ENCODE peak calls at places on chromosomes 11 and 22, in nine cellular contexts. T is HCT116, Y is uterus, U is heart left ventricle, L is adrenal gland, P is gastrocnemius medialis, J is A549, X is stomach, Z is suprapubic skin. F is an unnamed sample.

GRCh38 chr11:131584694-131585592 is 214.5 kb downstream of the NTM start:
- DNase-seq in T (no peak), Y (no peak), U (no peak), L (no peak), P (no peak), J (no peak), X (no peak), Z (no peak), F (peak)

GRCh38 chr11:11978792-11979486 is 29.5 kb downstream of the DKK3 start:
- DNase-seq in T (no peak), Y (peak), U (peak), L (peak), P (peak), J (no peak), X (peak), Z (no peak), F (no peak)

GRCh38 chr22:41799486-41800347 is 762 bp upstream of the CCDC134 start:
- DNase-seq in T (no peak), Y (peak), U (peak), L (peak), P (peak), J (no peak), X (peak), Z (peak), F (peak)

GRCh38 chr11:1888811-1889526 is 2.7 kb downstream of the PRR33 start:
- DNase-seq in T (no peak), Y (peak), U (peak), L (peak), P (no peak), J (no peak), X (peak), Z (no peak), F (no peak)

GRCh38 chr11:66762088-66762487 is 33.1 kb upstream of the SPTBN2 start:
- DNase-seq in T (no peak), Y (no peak), U (no peak), L (no peak), P (no peak), J (no peak), X (no peak), Z (no peak), F (no peak)

GRCh38 chr22:19527861-19528417 is 3.7 kb upstream of the CLDN5 start:
- DNase-seq in T (no peak), Y (no peak), U (no peak), L (no peak), P (no peak), J (no peak), X (no peak), Z (no peak), F (no peak)

GRCh38 chr11:62546244-62546936 is at the start of gene AHNAK:
- DNase-seq in T (no peak), Y (peak), U (peak), L (peak), P (peak), J (peak), X (peak), Z (peak), F (peak)

GRCh38 chr11:87926250-87926970 is 248.8 kb downstream of the RAB38 start:
- DNase-seq in T (peak), Y (no peak), U (no peak), L (peak), P (no peak), J (no peak), X (no peak), Z (no peak), F (no peak)

GRCh38 chr22:31650391-31650790 is 11.6 kb downstream of the PISD start:
- DNase-seq in T (no peak), Y (no peak), U (no peak), L (peak), P (no peak), J (no peak), X (no peak), Z (no peak), F (no peak)

GRCh38 chr11:8008212-8008611 is 21.1 kb downstream of the EIF3F start:
- DNase-seq in T (no peak), Y (no peak), U (no peak), L (no peak), P (no peak), J (no peak), X (no peak), Z (no peak), F (peak)

GRCh38 chr11:75946531-75947530 is 131.8 kb downstream of the UVRAG start:
- DNase-seq in T (peak), Y (no peak), U (no peak), L (peak), P (peak), J (no peak), X (no peak), Z (no peak), F (peak)

GRCh38 chr11:82775218-82775617 is 41.6 kb upstream of the FAM181B start:
- DNase-seq in T (no peak), Y (no peak), U (no peak), L (no peak), P (no peak), J (no peak), X (no peak), Z (no peak), F (no peak)

GRCh38 chr11:108754901-108755625 is 90.2 kb downstream of the DDX10 start:
- DNase-seq in T (no peak), Y (peak), U (no peak), L (peak), P (peak), J (no peak), X (no peak), Z (no peak), F (peak)

GRCh38 chr22:40498454-40499186 is 128.2 kb downstream of the SGSM3 start:
- DNase-seq in T (peak), Y (no peak), U (no peak), L (no peak), P (no peak), J (peak), X (no peak), Z (no peak), F (peak)

GRCh38 chr22:32661737-32662586 is 139.5 kb upstream of the TIMP3 start:
- DNase-seq in T (no peak), Y (no peak), U (no peak), L (no peak), P (no peak), J (no peak), X (no peak), Z (no peak), F (no peak)

GRCh38 chr11:5694642-5695041 is 5.1 kb downstream of the TRIM22 start:
- DNase-seq in T (no peak), Y (no peak), U (no peak), L (no peak), P (no peak), J (no peak), X (no peak), Z (no peak), F (no peak)

GRCh38 chr22:28923826-28924732 is 40.7 kb downstream of the ZNRF3 start:
- DNase-seq in T (peak), Y (no peak), U (peak), L (peak), P (peak), J (no peak), X (peak), Z (no peak), F (peak)

GRCh38 chr11:44778200-44779100 is 51.7 kb downstream of the TSPAN18 start:
- DNase-seq in T (no peak), Y (no peak), U (no peak), L (no peak), P (no peak), J (no peak), X (no peak), Z (no peak), F (peak)

GRCh38 chr11:15923169-15923568 is 433.2 kb downstream of the SOX6 start:
- DNase-seq in T (no peak), Y (no peak), U (no peak), L (no peak), P (no peak), J (no peak), X (no peak), Z (no peak), F (no peak)

GRCh38 chr22:50119169-50119767 is 29.5 kb downstream of the MOV10L1 start:
- DNase-seq in T (no peak), Y (no peak), U (no peak), L (no peak), P (no peak), J (no peak), X (no peak), Z (no peak), F (peak)

GRCh38 chr22:46536559-46537220 is 730 bp downstream of the CELSR1 start:
- DNase-seq in T (no peak), Y (no peak), U (no peak), L (no peak), P (no peak), J (no peak), X (no peak), Z (no peak), F (no peak)

GRCh38 chr22:46534901-46535630 is 2.4 kb downstream of the CELSR1 start:
- DNase-seq in T (no peak), Y (no peak), U (peak), L (no peak), P (no peak), J (no peak), X (no peak), Z (no peak), F (no peak)

GRCh38 chr22:46533434-46533833 is 4.0 kb downstream of the CELSR1 start:
- DNase-seq in T (no peak), Y (no peak), U (no peak), L (no peak), P (no peak), J (peak), X (no peak), Z (no peak), F (no peak)

GRCh38 chr22:46535876-46536558 is 1.4 kb downstream of the CELSR1 start:
- DNase-seq in T (no peak), Y (no peak), U (no peak), L (no peak), P (no peak), J (no peak), X (no peak), Z (no peak), F (no peak)

GRCh38 chr22:46534177-46534776 is 3.1 kb downstream of the CELSR1 start:
- DNase-seq in T (no peak), Y (no peak), U (no peak), L (no peak), P (no peak), J (no peak), X (no peak), Z (no peak), F (no peak)
- H3K4me3 ChIP-seq in T (no peak), Y (no peak), U (no peak), L (no peak), P (no peak), J (peak), X (no peak), Z (no peak), F (no peak)

GRCh38 chr11:97259434-97259833 is 869.6 kb downstream of the JRKL start:
- DNase-seq in T (no peak), Y (no peak), U (no peak), L (no peak), P (no peak), J (no peak), X (no peak), Z (no peak), F (no peak)

GRCh38 chr11:97254790-97255189 is 865.0 kb downstream of the JRKL start:
- DNase-seq in T (no peak), Y (no peak), U (no peak), L (no peak), P (no peak), J (no peak), X (no peak), Z (no peak), F (no peak)

DNA sequence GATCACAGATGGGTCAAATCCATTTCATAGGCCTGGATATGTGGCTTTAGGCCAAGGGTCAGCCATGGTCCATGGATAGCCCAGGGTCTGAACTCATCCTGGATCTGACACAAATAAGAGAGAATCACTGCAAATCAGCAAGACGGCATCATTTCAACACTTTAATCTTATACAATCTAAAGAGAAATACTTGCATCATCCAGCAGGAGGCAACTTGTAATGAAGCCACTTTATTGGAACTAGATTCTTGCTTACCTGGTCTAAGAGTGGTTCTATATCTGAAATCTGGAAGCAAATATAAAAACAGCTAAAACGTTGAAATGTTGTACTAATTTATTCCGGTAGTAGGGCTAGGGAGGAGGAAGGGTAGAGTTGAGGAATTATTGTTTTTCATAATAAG is 870.1 kb downstream of the JRKL start:
- DNase-seq in T (no peak), Y (no peak), U (no peak), L (no peak), P (no peak), J (no peak), X (no peak), Z (no peak), F (no peak)
- TF ChIP-seq CTCF in T (no peak), Y (no peak), U (no peak), L (no peak), P (no peak), J (no peak), X (no peak), Z (no peak), F (no peak)

GRCh38 chr11:65134952-65135632 is 773 bp upstream of the SYVN1 start:
- DNase-seq in T (peak), Y (peak), U (peak), L (peak), P (peak), J (peak), X (peak), Z (peak), F (peak)
- TF ChIP-seq POLR2A in T (peak), Y (peak), U (peak), L (no peak), P (no peak), J (peak), X (no peak), Z (no peak), F (no peak)

GRCh38 chr11:126748097-126748756 is 252.3 kb downstream of the KIRREL3 start:
- DNase-seq in T (no peak), Y (no peak), U (no peak), L (peak), P (no peak), J (no peak), X (no peak), Z (no peak), F (no peak)
- H3K4me3 ChIP-seq in T (no peak), Y (no peak), U (no peak), L (no peak), P (no peak), J (no peak), X (no peak), Z (no peak), F (no peak)

GRCh38 chr11:118876261-118876660 is 7.4 kb upstream of the CXCR5 start:
- DNase-seq in T (no peak), Y (no peak), U (no peak), L (no peak), P (no peak), J (no peak), X (no peak), Z (no peak), F (no peak)

GRCh38 chr11:118877487-118878173 is 6.1 kb upstream of the CXCR5 start:
- DNase-seq in T (no peak), Y (no peak), U (no peak), L (no peak), P (no peak), J (no peak), X (no peak), Z (no peak), F (no peak)

GRCh38 chr11:118870396-118871343 is 13.0 kb upstream of the CXCR5 start:
- DNase-seq in T (no peak), Y (peak), U (peak), L (peak), P (peak), J (no peak), X (no peak), Z (no peak), F (no peak)

GRCh38 chr11:118872403-118872821 is 11.3 kb upstream of the CXCR5 start:
- DNase-seq in T (no peak), Y (no peak), U (no peak), L (no peak), P (no peak), J (no peak), X (no peak), Z (no peak), F (no peak)

GRCh38 chr11:118873804-118874203 is 9.9 kb upstream of the CXCR5 start:
- DNase-seq in T (no peak), Y (no peak), U (no peak), L (no peak), P (no peak), J (no peak), X (no peak), Z (no peak), F (no peak)
- TF ChIP-seq CTCF in T (no peak), Y (no peak), U (no peak), L (no peak), P (no peak), J (no peak), X (no peak), Z (no peak), F (no peak)

F was measured in lower leg skin.